ENCODE peak calls at places on chromosome 22, in five cellular contexts. Q is adipocyte; T is stimulated activated CD8-positive, alpha-beta memory T cell treated with anti-CD3 and anti-CD28 coated beads, Interleukin-4, amount 100 ng/mL, for 24 hours; J is GM10248; G is CD4-positive, alpha-beta T cell. R is an unnamed sample.

GRCh38 chr22:30205281-30206115 is 41.1 kb downstream of the LIF start:
- DNase-seq in Q (peak), T (no peak), J (no peak), G (no peak), R (peak)

GRCh38 chr22:40597541-40598453 is 38.7 kb downstream of the MRTFA start:
- DNase-seq in Q (peak), T (no peak), J (no peak), G (no peak), R (no peak)

GRCh38 chr22:49614966-49615965 is 212.4 kb downstream of the BRD1 start:
- DNase-seq in Q (no peak), T (no peak), J (no peak), G (no peak), R (no peak)

GRCh38 chr22:37607912-37608476 is 640 bp upstream of the GGA1 start:
- DNase-seq in Q (no peak), T (no peak), J (no peak), G (no peak), R (no peak)

GRCh38 chr22:46649176-46650077 is 29.2 kb downstream of the GRAMD4 start:
- DNase-seq in Q (no peak), T (no peak), J (no peak), G (no peak), R (peak)

GRCh38 chr22:47784367-47784983 is 1022.0 kb downstream of the TBC1D22A start:
- DNase-seq in Q (no peak), T (no peak), J (no peak), G (no peak), R (no peak)

GRCh38 chr22:41480397-41480735 is 11.4 kb downstream of the ACO2 start:
- DNase-seq in Q (peak), T (no peak), J (no peak), G (no peak), R (no peak)

GRCh38 chr22:23285734-23286133 is 105.4 kb downstream of the BCR start:
- DNase-seq in Q (no peak), T (no peak), J (no peak), G (no peak), R (no peak)

GRCh38 chr22:46409631-46410210 is 74.2 kb downstream of the TRMU start:
- DNase-seq in Q (no peak), T (no peak), J (no peak), G (no peak), R (no peak)

GRCh38 chr22:29269230-29269604 is 1.1 kb downstream of the EWSR1 start:
- DNase-seq in Q (peak), T (no peak), J (no peak), G (no peak), R (no peak)

GRCh38 chr22:41966607-41967240 is 2.5 kb upstream of the SEPTIN3 start:
- DNase-seq in Q (peak), T (no peak), J (peak), G (no peak), R (peak)

GRCh38 chr22:47001288-47001687 is 238.8 kb downstream of the TBC1D22A start:
- DNase-seq in Q (no peak), T (no peak), J (peak), G (no peak), R (no peak)

GRCh38 chr22:37079158-37079557 is 27.6 kb downstream of the KCTD17 start:
- DNase-seq in Q (no peak), T (no peak), J (no peak), G (no peak), R (no peak)

GRCh38 chr22:22161924-22162851 is 82.4 kb upstream of the VPREB1 start:
- DNase-seq in Q (no peak), T (no peak), J (peak), G (no peak), R (no peak)

GRCh38 chr22:40341604-40342003 is 4.7 kb upstream of the ADSL start:
- DNase-seq in Q (no peak), T (no peak), J (no peak), G (no peak), R (no peak)

GRCh38 chr22:20571531-20572007 is 64.2 kb downstream of the MED15 start:
- DNase-seq in Q (peak), T (peak), J (peak), G (peak), R (no peak)

GRCh38 chr22:32538516-32538915 is 63.9 kb downstream of the FBXO7 start:
- DNase-seq in Q (no peak), T (no peak), J (no peak), G (no peak), R (no peak)

GRCh38 chr22:38170469-38170868 is 11.2 kb downstream of the PLA2G6 start:
- DNase-seq in Q (no peak), T (no peak), J (no peak), G (no peak), R (no peak)

GRCh38 chr22:20062766-20063083 is 17.3 kb upstream of the DGCR8 start:
- DNase-seq in Q (no peak), T (no peak), J (no peak), G (no peak), R (no peak)

GRCh38 chr22:44574057-44574456 is 76.0 kb upstream of the RTL6 start:
- DNase-seq in Q (peak), T (no peak), J (no peak), G (no peak), R (no peak)

GRCh38 chr22:46081831-46082210 is 68.5 kb upstream of the PPARA start:
- DNase-seq in Q (no peak), T (no peak), J (no peak), G (no peak), R (no peak)

GRCh38 chr22:38314140-38314991 is 2.9 kb downstream of the CSNK1E start:
- DNase-seq in Q (peak), T (no peak), J (no peak), G (no peak), R (no peak)

GRCh38 chr22:41092847-41093371 is 517 bp downstream of the EP300 start:
- DNase-seq in Q (peak), T (no peak), J (no peak), G (no peak), R (no peak)

GRCh38 chr22:43002198-43002577 is 12.8 kb downstream of the PACSIN2 start:
- DNase-seq in Q (peak), T (no peak), J (no peak), G (no peak), R (no peak)

GRCh38 chr22:38566726-38567504 is 3.1 kb downstream of the DMC1 start:
- DNase-seq in Q (peak), T (no peak), J (no peak), G (no peak), R (no peak)

GRCh38 chr22:40243891-40244290 is 66.2 kb downstream of the TNRC6B start:
- DNase-seq in Q (no peak), T (no peak), J (no peak), G (no peak), R (no peak)

GRCh38 chr22:49913026-49913425 is 5.2 kb downstream of the ALG12 start:
- DNase-seq in Q (no peak), T (no peak), J (no peak), G (no peak), R (no peak)

GRCh38 chr22:42091446-42091764 is 833 bp upstream of the NDUFA6 start:
- DNase-seq in Q (no peak), T (no peak), J (peak), G (no peak), R (no peak)

GRCh38 chr22:28930357-28931007 is 47.1 kb downstream of the ZNRF3 start:
- DNase-seq in Q (no peak), T (no peak), J (no peak), G (no peak), R (no peak)

R was measured in DMS 273 treated with DMSO at 0.1 percent for 48 hours.